ENCODE peak calls at places on chromosomes 3 and 15, in five cellular contexts. One of them, this sample, is unnamed. For H3K4me1, the result is how much of the 10 kb centered on the place peaks cover.

GRCh38 chr3:61222428-61222827 is 28.8 kb downstream of the FHIT start:
- DNase-seq in CD8-positive, alpha-beta memory T cell: no peak
- DNase-seq in PC-9: no peak
- DNase-seq in prostate gland: no peak
- DNase-seq in thoracic aorta: no peak
- DNase-seq in this sample: no peak

GRCh38 chr3:152870027-152870426 is 35.1 kb downstream of the P2RY1 start:
- DNase-seq in prostate gland: no peak
- DNase-seq in CD8-positive, alpha-beta memory T cell: no peak
- DNase-seq in PC-9: no peak
- DNase-seq in thoracic aorta: no peak
- DNase-seq in this sample: no peak

GRCh38 chr15:39530446-39531342 is 50.2 kb upstream of the THBS1 start:
- DNase-seq in CD8-positive, alpha-beta memory T cell: no peak
- DNase-seq in prostate gland: peak
- DNase-seq in PC-9: peak
- DNase-seq in thoracic aorta: no peak
- DNase-seq in this sample: no peak

GRCh38 chr15:56972426-56972825 is 54.0 kb downstream of the TCF12 start:
- DNase-seq in thoracic aorta: no peak
- DNase-seq in prostate gland: no peak
- DNase-seq in PC-9: no peak
- DNase-seq in CD8-positive, alpha-beta memory T cell: no peak
- DNase-seq in this sample: no peak

GRCh38 chr15:39079296-39079834 is 501.5 kb upstream of the THBS1 start:
- DNase-seq in prostate gland: no peak
- DNase-seq in PC-9: no peak
- DNase-seq in CD8-positive, alpha-beta memory T cell: no peak
- DNase-seq in thoracic aorta: no peak
- DNase-seq in this sample: no peak

GRCh38 chr3:176906046-176906905 is 291.0 kb downstream of the TBL1XR1 start:
- DNase-seq in PC-9: peak
- DNase-seq in prostate gland: no peak
- DNase-seq in CD8-positive, alpha-beta memory T cell: no peak
- DNase-seq in thoracic aorta: no peak
- DNase-seq in this sample: peak

GRCh38 chr3:110343945-110344344 is 727.7 kb upstream of the NECTIN3 start:
- DNase-seq in thoracic aorta: no peak
- DNase-seq in prostate gland: no peak
- DNase-seq in CD8-positive, alpha-beta memory T cell: no peak
- DNase-seq in PC-9: no peak
- DNase-seq in this sample: no peak

GRCh38 chr3:21256932-21257331 is 494.1 kb downstream of the ZNF385D start:
- DNase-seq in prostate gland: peak
- DNase-seq in thoracic aorta: no peak
- DNase-seq in CD8-positive, alpha-beta memory T cell: no peak
- DNase-seq in PC-9: no peak
- DNase-seq in this sample: peak

GRCh38 chr15:34582461-34583357 is 742 bp downstream of the GOLGA8B start:
- DNase-seq in prostate gland: no peak
- DNase-seq in PC-9: peak
- DNase-seq in thoracic aorta: no peak
- DNase-seq in CD8-positive, alpha-beta memory T cell: peak
- DNase-seq in this sample: peak

GRCh38 chr15:51758645-51759044 is 7.2 kb downstream of the TMOD2 start:
- DNase-seq in PC-9: no peak
- DNase-seq in thoracic aorta: no peak
- DNase-seq in CD8-positive, alpha-beta memory T cell: no peak
- DNase-seq in prostate gland: no peak
- DNase-seq in this sample: peak

GRCh38 chr3:195546130-195546560 is 3.0 kb upstream of the PPP1R2 start:
- DNase-seq in thoracic aorta: peak
- DNase-seq in prostate gland: peak
- DNase-seq in PC-9: peak
- DNase-seq in CD8-positive, alpha-beta memory T cell: no peak
- DNase-seq in this sample: peak
- H3K4me1 ChIP-seq in thoracic aorta: under half
- H3K4me1 ChIP-seq in prostate gland: under half
- H3K4me1 ChIP-seq in PC-9: under half
- H3K4me1 ChIP-seq in CD8-positive, alpha-beta memory T cell: half or more
- H3K4me1 ChIP-seq in this sample: under half

DNA sequence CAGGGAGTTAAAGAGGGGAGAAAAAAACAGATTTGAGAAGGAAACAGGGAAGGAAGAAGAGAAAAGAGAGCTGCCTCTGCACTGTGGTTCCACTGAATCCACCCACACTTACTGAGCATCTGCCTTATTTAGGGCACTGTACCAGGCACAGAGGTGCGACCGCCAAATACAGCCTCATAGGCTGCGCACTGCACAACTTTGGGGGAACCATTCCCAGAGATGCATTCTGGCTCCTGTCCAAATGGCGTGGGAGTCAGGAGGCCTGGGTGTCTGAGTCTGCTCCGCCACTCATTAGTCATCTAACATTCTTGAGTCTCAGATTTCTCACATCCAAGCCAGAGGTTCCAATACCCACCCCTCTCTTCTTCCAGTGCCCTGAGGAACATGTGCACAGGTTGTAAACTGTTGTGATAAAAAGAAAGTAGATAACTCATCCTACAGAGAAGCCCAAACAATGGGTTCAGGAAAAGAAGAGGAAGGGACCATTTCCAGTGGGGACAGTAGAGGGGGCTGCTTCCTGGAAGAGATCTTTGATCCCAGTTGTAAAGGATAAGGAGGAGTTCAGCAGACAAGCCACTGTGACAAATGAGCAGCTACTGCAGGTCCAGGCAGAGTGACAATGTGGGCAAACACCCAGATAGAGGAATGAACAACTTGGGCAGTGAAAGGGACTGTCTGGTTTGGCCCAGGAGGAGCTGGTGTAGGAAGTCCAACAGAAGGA is 254.6 kb downstream of the UACA start:
- DNase-seq in PC-9: peak
- DNase-seq in thoracic aorta: no peak
- DNase-seq in CD8-positive, alpha-beta memory T cell: no peak
- DNase-seq in prostate gland: no peak
- DNase-seq in this sample: no peak
- H3K4me1 ChIP-seq in PC-9: half or more
- H3K4me1 ChIP-seq in thoracic aorta: under half
- H3K4me1 ChIP-seq in CD8-positive, alpha-beta memory T cell: under half
- H3K4me1 ChIP-seq in prostate gland: under half
- H3K4me1 ChIP-seq in this sample: under half

GRCh38 chr3:185657211-185657610 is 71.1 kb downstream of the SENP2 start:
- DNase-seq in thoracic aorta: no peak
- DNase-seq in PC-9: no peak
- DNase-seq in CD8-positive, alpha-beta memory T cell: no peak
- DNase-seq in prostate gland: no peak
- DNase-seq in this sample: no peak

GRCh38 chr3:185658943-185659342 is 72.8 kb downstream of the SENP2 start:
- DNase-seq in thoracic aorta: no peak
- DNase-seq in PC-9: no peak
- DNase-seq in CD8-positive, alpha-beta memory T cell: no peak
- DNase-seq in prostate gland: no peak
- DNase-seq in this sample: no peak

GRCh38 chr3:185658504-185658912 is 72.4 kb downstream of the SENP2 start:
- DNase-seq in CD8-positive, alpha-beta memory T cell: no peak
- DNase-seq in prostate gland: peak
- DNase-seq in PC-9: peak
- DNase-seq in thoracic aorta: peak
- DNase-seq in this sample: peak

GRCh38 chr3:185656321-185656840 is 70.3 kb downstream of the SENP2 start:
- DNase-seq in PC-9: no peak
- DNase-seq in thoracic aorta: peak
- DNase-seq in CD8-positive, alpha-beta memory T cell: no peak
- DNase-seq in prostate gland: no peak
- DNase-seq in this sample: peak

GRCh38 chr3:185657691-185658503 is 71.8 kb downstream of the SENP2 start:
- DNase-seq in CD8-positive, alpha-beta memory T cell: no peak
- DNase-seq in prostate gland: no peak
- DNase-seq in PC-9: no peak
- DNase-seq in thoracic aorta: no peak
- DNase-seq in this sample: no peak
- H3K4me1 ChIP-seq in CD8-positive, alpha-beta memory T cell: under half
- H3K4me1 ChIP-seq in prostate gland: under half
- H3K4me1 ChIP-seq in PC-9: under half
- H3K4me1 ChIP-seq in thoracic aorta: under half
- H3K4me1 ChIP-seq in this sample: under half

GRCh38 chr15:58457466-58457965 is 25.7 kb downstream of the LIPC start:
- DNase-seq in CD8-positive, alpha-beta memory T cell: no peak
- DNase-seq in thoracic aorta: no peak
- DNase-seq in PC-9: peak
- DNase-seq in prostate gland: no peak
- DNase-seq in this sample: no peak
- H3K4me1 ChIP-seq in CD8-positive, alpha-beta memory T cell: under half
- H3K4me1 ChIP-seq in thoracic aorta: under half
- H3K4me1 ChIP-seq in PC-9: under half
- H3K4me1 ChIP-seq in prostate gland: under half
- H3K4me1 ChIP-seq in this sample: under half

This sample was measured in thyroid gland.